ENCODE peak calls at places on chromosomes 3 and 15, in ten cellular contexts. I is tibial artery, P is body of pancreas, M is HCT116, W is GM23248, C is psoas muscle, G is PC-9, E is left ventricle myocardium inferior, V is GM12878, S is K562. U is an unnamed sample.

GRCh38 chr15:70141376-70142071 is 43.8 kb upstream of the TLE3 start:
- DNase-seq in G (no peak), W (no peak), I (no peak), V (no peak), P (no peak), M (no peak), C (peak; percentile 39), S (no peak), E (no peak), U (no peak)

GRCh38 chr3:8097690-8098089 is 403.9 kb upstream of the LMCD1 start:
- DNase-seq in S (no peak), G (no peak), C (no peak), W (no peak), P (no peak), M (no peak), V (no peak), I (no peak), E (no peak), U (no peak)

GRCh38 chr3:57582470-57583168 is 14.5 kb downstream of the ARF4 start:
- DNase-seq in G (peak; percentile 88), W (no peak), E (no peak), I (no peak), V (no peak), C (no peak), P (no peak), M (peak; percentile 24), S (no peak), U (no peak)

GRCh38 chr3:174945951-174946350 is 86.8 kb downstream of the NAALADL2 start:
- DNase-seq in P (no peak), V (no peak), S (no peak), I (no peak), C (no peak), W (no peak), M (no peak), G (no peak), E (no peak), U (no peak)

GRCh38 chr3:48301814-48302194 is 31.7 kb downstream of the SPINK8 start:
- DNase-seq in M (peak; percentile 16), S (peak; percentile 20), I (no peak), E (no peak), C (peak; percentile 58), V (no peak), P (peak; percentile 44), W (peak; percentile 72), G (peak; percentile 31), U (no peak)

GRCh38 chr15:70093481-70094309 is 4.0 kb downstream of the TLE3 start:
- DNase-seq in S (no peak), V (no peak), M (no peak), I (peak; percentile 55), G (peak; percentile 70), P (peak; percentile 78), W (peak; percentile 56), E (no peak), C (no peak), U (no peak)

GRCh38 chr3:53534996-53535395 is 40.6 kb downstream of the CACNA1D start:
- DNase-seq in M (no peak), G (no peak), S (no peak), I (no peak), P (peak; percentile 8), C (no peak), W (no peak), V (no peak), E (no peak), U (no peak)

GRCh38 chr15:67411491-67411890 is 109.4 kb upstream of the C15orf61 start:
- DNase-seq in E (no peak), I (no peak), C (no peak), V (no peak), P (no peak), W (peak; percentile 27), S (no peak), M (no peak), G (no peak), U (no peak)

DNA sequence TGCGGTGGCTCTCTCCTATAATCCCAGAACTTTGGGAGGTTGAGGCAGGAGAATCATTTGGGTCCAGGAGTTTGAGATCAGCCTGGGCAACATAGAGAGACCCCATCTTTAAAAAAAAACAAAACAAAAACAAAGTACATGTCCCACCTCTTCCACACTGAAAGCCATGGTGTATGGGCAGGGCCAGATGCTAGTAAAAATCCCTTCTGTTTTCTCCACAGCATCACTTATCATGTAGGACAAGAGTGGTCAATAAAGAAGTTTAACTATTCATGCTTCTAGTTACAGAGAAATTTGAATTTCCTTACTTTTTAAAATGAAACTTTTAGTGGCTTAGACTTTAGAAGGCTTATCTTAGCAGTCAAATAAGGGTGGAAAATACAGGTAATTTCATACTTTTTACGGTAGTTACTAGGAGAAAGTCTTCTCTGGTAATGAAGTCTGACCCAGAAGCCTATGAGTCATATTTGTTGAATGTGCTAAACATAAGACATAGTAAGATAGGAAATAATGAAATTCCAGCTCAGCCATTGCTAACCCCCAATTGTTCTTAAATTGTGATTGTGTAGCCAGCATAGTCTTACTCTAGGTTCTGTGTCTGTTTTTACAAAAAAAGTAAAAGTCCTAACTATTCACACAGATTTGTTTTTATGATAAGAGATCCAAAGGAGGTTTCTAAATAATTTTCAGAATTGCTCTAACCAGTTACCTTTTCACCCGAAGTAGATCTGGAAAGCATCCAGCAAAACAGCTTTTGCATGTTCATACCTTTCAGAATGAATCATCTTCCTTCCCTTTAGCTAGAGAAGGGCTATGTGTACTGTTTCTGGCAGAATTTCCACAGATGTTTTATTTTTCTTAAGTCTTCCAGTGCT is 16.4 kb upstream of the ZNF609 start:
- DNase-seq in E (no peak), S (peak; percentile 53), I (no peak), V (no peak), M (peak; percentile 81), P (no peak), C (no peak), G (peak; percentile 26), W (peak; percentile 84), U (no peak)
- H3K27ac ChIP-seq in E (peak overlapping the region; percentile 67), S (peak overlapping the region; percentile 11), I (no peak overlapping the region), V (peak overlapping the region; percentile 81), M (peak overlapping the region; percentile 81), P (no peak overlapping the region), C (no peak overlapping the region), G (peak overlapping the region; percentile 82), W (peak overlapping the region; percentile 46), U (no peak overlapping the region)

GRCh38 chr3:100992086-100993033 is 861 bp downstream of the ABI3BP start:
- DNase-seq in V (no peak), W (peak; percentile 77), S (no peak), C (no peak), E (no peak), G (peak; percentile 14), I (no peak), M (no peak), P (peak; percentile 50), U (no peak)
- H3K4me3 ChIP-seq in V (no peak overlapping the region), W (peak overlapping the region; percentile 82), S (no peak overlapping the region), C (peak overlapping the region; percentile 50), E (peak overlapping the region; percentile 61), G (no peak overlapping the region), I (peak overlapping the region; percentile 50), M (no peak overlapping the region), P (no peak overlapping the region), U (no peak overlapping the region)

GRCh38 chr3:161358488-161358887 is 12.8 kb downstream of the SPTSSB start:
- DNase-seq in G (no peak), I (no peak), E (no peak), C (no peak), P (no peak), V (no peak), W (no peak), S (no peak), M (no peak), U (no peak)

GRCh38 chr3:161355508-161355907 is 15.8 kb downstream of the SPTSSB start:
- DNase-seq in V (no peak), G (no peak), M (no peak), W (no peak), E (no peak), P (no peak), S (no peak), I (no peak), C (no peak), U (no peak)

GRCh38 chr3:161351330-161351729 is 20.0 kb downstream of the SPTSSB start:
- DNase-seq in E (no peak), C (no peak), S (no peak), G (no peak), W (peak; percentile 11), P (no peak), V (no peak), M (no peak), I (no peak), U (no peak)

GRCh38 chr3:161354554-161354953 is 16.8 kb downstream of the SPTSSB start:
- DNase-seq in W (peak; percentile 9), V (no peak), E (no peak), S (no peak), M (no peak), P (no peak), C (no peak), I (no peak), G (no peak), U (no peak)

DNA sequence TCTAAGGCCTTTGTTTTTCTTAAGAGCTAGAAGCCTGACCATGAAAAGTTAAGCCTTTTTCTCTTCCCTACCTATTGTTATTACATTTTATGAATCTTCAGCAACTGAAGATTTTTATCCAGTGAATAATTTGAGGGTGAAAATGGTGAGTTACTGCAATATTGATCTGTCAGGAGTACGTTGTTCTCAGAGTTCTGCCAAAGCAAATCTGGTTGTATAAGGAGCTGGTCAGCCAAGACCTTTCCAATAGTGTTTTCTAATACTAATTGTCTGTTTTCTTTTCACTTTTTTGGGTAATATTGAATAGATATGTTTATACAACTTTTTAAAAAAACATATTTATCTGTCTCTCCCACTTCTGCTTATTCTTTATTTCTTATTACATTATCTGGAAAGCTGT is 15.0 kb downstream of the SPTSSB start:
- DNase-seq in V (no peak), S (no peak), M (no peak), W (no peak), C (no peak), E (no peak), G (no peak), I (no peak), P (no peak), U (no peak)
- H3K27ac ChIP-seq in V (no peak overlapping the region), S (no peak overlapping the region), M (no peak overlapping the region), W (no peak overlapping the region), C (no peak overlapping the region), E (no peak overlapping the region), G (no peak overlapping the region), I (no peak overlapping the region), P (no peak overlapping the region), U (no peak overlapping the region)

GRCh38 chr3:177145402-177145801 is 51.9 kb downstream of the TBL1XR1 start:
- DNase-seq in E (no peak), C (no peak), I (no peak), S (no peak), P (no peak), V (no peak), G (no peak), W (no peak), M (no peak), U (no peak)

GRCh38 chr3:177146646-177147045 is 50.6 kb downstream of the TBL1XR1 start:
- DNase-seq in I (no peak), S (no peak), G (no peak), W (peak; percentile 70), C (no peak), V (no peak), E (no peak), P (no peak), M (no peak), U (no peak)

GRCh38 chr3:177150218-177150916 is 46.9 kb downstream of the TBL1XR1 start:
- DNase-seq in P (no peak), E (no peak), S (no peak), V (no peak), C (no peak), I (no peak), G (no peak), W (peak; percentile 20), M (no peak), U (no peak)

GRCh38 chr3:177145954-177146353 is 51.3 kb downstream of the TBL1XR1 start:
- DNase-seq in V (no peak), S (no peak), P (no peak), C (no peak), E (no peak), W (no peak), I (no peak), G (no peak), M (no peak), U (no peak)

DNA sequence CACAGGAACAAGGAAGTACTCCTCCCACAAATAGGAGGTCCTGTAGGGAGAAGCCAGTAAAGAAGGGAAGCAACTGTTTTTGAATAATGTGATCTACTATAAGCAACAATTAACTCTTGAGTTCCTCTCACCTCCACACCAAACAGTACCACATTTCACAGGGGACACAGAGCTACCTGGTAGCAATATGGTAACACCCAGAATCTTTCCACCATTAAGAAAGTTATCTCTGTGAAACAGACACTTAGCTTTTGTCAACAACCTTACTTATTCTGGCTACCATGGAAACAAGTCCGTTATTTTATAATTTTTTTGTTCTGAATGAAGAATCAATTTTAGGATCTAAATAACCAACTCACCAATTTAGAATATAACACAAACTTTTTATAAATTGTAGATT is 49.5 kb downstream of the TBL1XR1 start:
- DNase-seq in G (no peak), S (peak; percentile 46), M (no peak), I (no peak), P (no peak), V (no peak), C (no peak), W (no peak), E (no peak), U (no peak)
- H3K4me3 ChIP-seq in G (no peak overlapping the region), S (no peak overlapping the region), M (no peak overlapping the region), I (no peak overlapping the region), P (no peak overlapping the region), V (no peak overlapping the region), C (no peak overlapping the region), W (no peak overlapping the region), E (no peak overlapping the region), U (no peak overlapping the region)